ENCODE peak calls at places on chromosomes 1 and 21, in ten cellular contexts. W is GM10248; L is AG08395; B is HL-60; Q is stimulated activated CD4-positive, alpha-beta T cell treated with anti-CD3 and anti-CD28 coated beads, Interleukin-2, amount 100 ng/mL, for 48 hours; Z is T-helper 9 cell; S is NCI-H2227 treated with DMSO at 0.1 percent for 48 hours; D is CD8-positive, alpha-beta T cell; T is NCI-H1930; Y is fibroblast of pulmonary artery. V is an unnamed sample.

GRCh38 chr1:186183219-186183618 is 191.8 kb downstream of the TPR start:
- DNase-seq in W (no peak), L (peak), B (no peak), Q (no peak), Z (no peak), S (no peak), D (no peak), T (no peak), Y (peak), V (no peak)

GRCh38 chr1:96234299-96234698 is 487.3 kb upstream of the PTBP2 start:
- DNase-seq in W (no peak), L (peak), B (no peak), Q (no peak), Z (no peak), S (peak), D (no peak), T (peak), Y (peak), V (no peak)

GRCh38 chr1:201488817-201489581 is 17.9 kb downstream of the CSRP1 start:
- DNase-seq in W (no peak), L (peak), B (no peak), Q (no peak), Z (no peak), S (no peak), D (no peak), T (no peak), Y (peak), V (no peak)

GRCh38 chr1:94401206-94401605 is 17.0 kb upstream of the ABCD3 start:
- DNase-seq in W (no peak), L (no peak), B (no peak), Q (no peak), Z (no peak), S (no peak), D (no peak), T (no peak), Y (no peak), V (no peak)

GRCh38 chr21:29196664-29197052 is 66.2 kb downstream of the MAP3K7CL start:
- DNase-seq in W (peak), L (no peak), B (no peak), Q (no peak), Z (no peak), S (no peak), D (no peak), T (no peak), Y (no peak), V (no peak)

GRCh38 chr1:239854956-239855355 is 236.7 kb upstream of the FMN2 start:
- DNase-seq in W (no peak), L (no peak), B (no peak), Q (no peak), Z (no peak), S (peak), D (no peak), T (peak), Y (no peak), V (no peak)

GRCh38 chr1:208423522-208423921 is 179.3 kb upstream of the PLXNA2 start:
- DNase-seq in W (no peak), L (no peak), B (peak), Q (no peak), Z (no peak), S (no peak), D (no peak), T (no peak), Y (no peak), V (no peak)

GRCh38 chr1:69993787-69994186 is 211.6 kb downstream of the LRRC40 start:
- DNase-seq in W (no peak), L (peak), B (no peak), Q (no peak), Z (no peak), S (no peak), D (no peak), T (no peak), Y (peak), V (no peak)

GRCh38 chr1:205360166-205360565 is 3.4 kb upstream of the KLHDC8A start:
- DNase-seq in W (no peak), L (no peak), B (no peak), Q (no peak), Z (no peak), S (peak), D (no peak), T (no peak), Y (no peak), V (peak)

GRCh38 chr1:217574265-217574949 is 56.5 kb downstream of the GPATCH2 start:
- DNase-seq in W (no peak), L (no peak), B (no peak), Q (no peak), Z (no peak), S (no peak), D (no peak), T (no peak), Y (no peak), V (no peak)

GRCh38 chr21:34345892-34346291 is 17.9 kb upstream of the KCNE2 start:
- DNase-seq in W (no peak), L (peak), B (no peak), Q (no peak), Z (no peak), S (no peak), D (no peak), T (no peak), Y (no peak), V (no peak)

V was measured in ecto neural progenitor cell.